ENCODE peak calls at places on chromosomes 3 and 15, in ten cellular contexts. G, Q, F, S, C, I, D, L, N and K are unnamed samples.

GRCh38 chr3:25823314-25823713 is 33.4 kb downstream of the OXSM start:
- DNase-seq in G (no peak), Q (no peak), F (no peak), S (no peak), C (no peak), I (no peak), D (no peak), L (no peak), N (no peak), K (no peak)

GRCh38 chr3:60120245-60120644 is 1070.4 kb upstream of the CFAP20DC start:
- DNase-seq in G (no peak), Q (no peak), F (no peak), S (no peak), C (no peak), I (no peak), D (no peak), L (no peak), N (no peak), K (no peak)

GRCh38 chr3:73490453-73491311 is 134.1 kb downstream of the PDZRN3 start:
- DNase-seq in G (no peak), Q (no peak), F (peak), S (no peak), C (no peak), I (no peak), D (no peak), L (no peak), N (no peak), K (no peak)

GRCh38 chr3:99938270-99938955 is 120.8 kb downstream of the CMSS1 start:
- DNase-seq in G (peak), Q (no peak), F (no peak), S (no peak), C (no peak), I (no peak), D (no peak), L (no peak), N (no peak), K (no peak)

GRCh38 chr3:78148986-78149717 is 1109.3 kb downstream of the ROBO2 start:
- DNase-seq in G (no peak), Q (no peak), F (no peak), S (no peak), C (no peak), I (no peak), D (no peak), L (no peak), N (no peak), K (no peak)

GRCh38 chr3:123285479-123285878 is 83.7 kb downstream of the SEC22A start:
- DNase-seq in G (no peak), Q (no peak), F (no peak), S (no peak), C (no peak), I (no peak), D (no peak), L (no peak), N (no peak), K (no peak)

GRCh38 chr15:89803941-89804800 is 10.5 kb downstream of the ANPEP start:
- DNase-seq in G (peak), Q (no peak), F (no peak), S (no peak), C (no peak), I (no peak), D (no peak), L (no peak), N (no peak), K (no peak)

GRCh38 chr3:186137051-186137685 is 28.3 kb upstream of the ETV5 start:
- DNase-seq in G (no peak), Q (no peak), F (no peak), S (no peak), C (no peak), I (no peak), D (no peak), L (no peak), N (no peak), K (no peak)

GRCh38 chr15:66212471-66212870 is 41.1 kb downstream of the MEGF11 start:
- DNase-seq in G (no peak), Q (no peak), F (no peak), S (no peak), C (no peak), I (no peak), D (no peak), L (no peak), N (no peak), K (no peak)

GRCh38 chr3:128698211-128699011 is 27.6 kb upstream of the RAB7A start:
- DNase-seq in G (no peak), Q (no peak), F (no peak), S (peak), C (no peak), I (peak), D (peak), L (peak), N (no peak), K (no peak)

GRCh38 chr15:89206908-89207331 is 14.5 kb downstream of the RLBP1 start:
- DNase-seq in G (peak), Q (peak), F (peak), S (peak), C (no peak), I (peak), D (peak), L (peak), N (peak), K (no peak)

GRCh38 chr3:52439426-52440248 is 5.3 kb downstream of the SEMA3G start:
- DNase-seq in G (no peak), Q (no peak), F (no peak), S (no peak), C (no peak), I (no peak), D (no peak), L (no peak), N (no peak), K (no peak)

GRCh38 chr15:30927148-30927761 is 23.5 kb downstream of the FAN1 start:
- DNase-seq in G (no peak), Q (no peak), F (no peak), S (no peak), C (no peak), I (no peak), D (no peak), L (no peak), N (no peak), K (no peak)

GRCh38 chr15:83010709-83011270 is 649 bp downstream of the C15orf40 start:
- DNase-seq in G (peak), Q (peak), F (no peak), S (peak), C (peak), I (peak), D (peak), L (peak), N (peak), K (peak)

GRCh38 chr15:74725241-74725774 is at the start of gene CYP1A1:
- DNase-seq in G (peak), Q (no peak), F (no peak), S (no peak), C (no peak), I (peak), D (peak), L (peak), N (peak), K (no peak)